ENCODE peak calls at places on chromosomes 13 and 19, in ten cellular contexts. R is HuH-7.5; Q is GM06990; E is heart right ventricle; P is SW 1271; N is globus pallidus; T is NCI-H1092 treated with DMSO at 0.1 percent for 48 hours; C is H9; A is effector CD4-positive, alpha-beta T cell; D is stimulated activated CD4-positive, alpha-beta T cell treated with anti-CD3 and anti-CD28 coated beads, Interleukin-2, amount 100 ng/mL, for 4 hours. I is an unnamed sample.

GRCh38 chr13:75263741-75264407 is 218.1 kb downstream of the TBC1D4 start:
- DNase-seq in Q (no peak), P (no peak), E (no peak), D (no peak), N (no peak), A (no peak), R (no peak), T (no peak), C (no peak), I (no peak)

GRCh38 chr19:7333198-7334118 is 15.3 kb upstream of the ARHGEF18 start:
- DNase-seq in E (no peak), R (no peak), Q (peak; percentile 65), T (no peak), D (no peak), P (no peak), A (no peak), C (no peak), N (no peak), I (peak; percentile 40)

GRCh38 chr19:262125-262524 is 29.1 kb downstream of the PLPP2 start:
- DNase-seq in T (no peak), D (no peak), P (no peak), C (no peak), R (no peak), A (no peak), E (no peak), N (no peak), Q (no peak), I (peak; percentile 31)

GRCh38 chr13:43942301-43942700 is 62.6 kb downstream of the LACC1 start:
- DNase-seq in T (no peak), A (no peak), Q (no peak), E (no peak), D (no peak), N (no peak), R (no peak), P (no peak), C (no peak), I (no peak)

GRCh38 chr13:113465241-113465640 is 12.0 kb upstream of the ADPRHL1 start:
- DNase-seq in A (no peak), P (no peak), C (no peak), R (no peak), N (no peak), D (no peak), T (no peak), E (no peak), Q (no peak), I (no peak)

GRCh38 chr19:49609499-49610092 is 18.6 kb downstream of the PRR12 start:
- DNase-seq in C (no peak), Q (no peak), T (no peak), D (no peak), A (no peak), E (no peak), R (no peak), P (no peak), N (no peak), I (no peak)

GRCh38 chr19:8615813-8616596 is 5.5 kb upstream of the ADAMTS10 start:
- DNase-seq in A (peak; percentile 46), T (peak; percentile 10), E (peak; percentile 49), D (peak; percentile 28), R (peak; percentile 89), Q (no peak), P (peak; percentile 61), C (peak; percentile 67), N (no peak), I (peak; percentile 64)

GRCh38 chr13:95002968-95003813 is 290.8 kb upstream of the SOX21 start:
- DNase-seq in N (no peak), D (no peak), T (peak; percentile 97), Q (no peak), C (peak; percentile 42), A (no peak), R (no peak), P (no peak), E (no peak), I (peak; percentile 25)

GRCh38 chr13:21123956-21124355 is 52.4 kb downstream of the SKA3 start:
- DNase-seq in A (no peak), N (no peak), R (no peak), D (no peak), C (peak; percentile 92), T (no peak), P (no peak), E (no peak), Q (no peak), I (no peak)

GRCh38 chr13:99356216-99357089 is 49.3 kb upstream of the GPR183 start:
- DNase-seq in E (peak; percentile 31), P (no peak), C (no peak), T (no peak), Q (peak; percentile 69), N (peak; percentile 48), D (no peak), A (peak; percentile 64), R (no peak), I (peak; percentile 78)

GRCh38 chr19:55406091-55406868 is 1.3 kb downstream of the UBE2S start:
- DNase-seq in Q (no peak), C (no peak), P (no peak), D (no peak), A (no peak), T (no peak), E (no peak), R (no peak), N (no peak), I (no peak)

GRCh38 chr19:15283141-15283885 is 49.0 kb downstream of the BRD4 start:
- DNase-seq in E (no peak), P (no peak), A (no peak), R (no peak), C (no peak), T (no peak), N (no peak), D (no peak), Q (no peak), I (no peak)